ENCODE peak calls at places on chromosome 17, in six cellular contexts. A is iPS DF 19.7; U is naive thymus-derived CD8-positive, alpha-beta T cell; X is activated naive CD8-positive, alpha-beta T cell treated with anti-CD3 and anti-CD28 coated beads, Interleukin-2, amount 10 ng/mL, durations not matched to agents 7 days and 5 days; D is head of caudate nucleus; Y is IMR-90. K is an unnamed sample.

GRCh38 chr17:214881-215331 is 33.5 kb upstream of the DOC2B start:
- DNase-seq in Y (no peak), X (no peak), D (no peak), A (no peak), U (no peak), K (no peak)

GRCh38 chr17:15213381-15214087 is 51.6 kb downstream of the PMP22 start:
- DNase-seq in U (no peak), X (no peak), D (no peak), Y (peak; percentile 16), A (no peak), K (peak; percentile 25)

GRCh38 chr17:20116683-20117309 is 107.6 kb downstream of the SPECC1 start:
- DNase-seq in Y (peak; percentile 41), U (peak; percentile 71), X (peak; percentile 36), A (no peak), D (peak; percentile 39), K (peak; percentile 61)

GRCh38 chr17:65896889-65897288 is 295.0 kb downstream of the CEP112 start:
- DNase-seq in D (no peak), A (no peak), X (no peak), U (no peak), Y (no peak), K (no peak)

GRCh38 chr17:74012465-74012864 is 191.0 kb upstream of the RPL38 start:
- DNase-seq in A (no peak), D (no peak), X (no peak), Y (no peak), U (peak; percentile 63), K (no peak)

GRCh38 chr17:78422872-78423588 is 44.6 kb downstream of the PGS1 start:
- DNase-seq in X (no peak), A (no peak), Y (no peak), D (no peak), U (no peak), K (no peak)

GRCh38 chr17:70608957-70609356 is 439.6 kb downstream of the KCNJ2 start:
- DNase-seq in Y (no peak), U (no peak), X (no peak), A (no peak), D (no peak), K (no peak)

GRCh38 chr17:19833914-19834313 is 33.8 kb downstream of the ULK2 start:
- DNase-seq in X (no peak), A (no peak), U (no peak), D (no peak), Y (peak; percentile 3), K (no peak)

GRCh38 chr17:62998665-62999393 is 32.8 kb downstream of the TANC2 start:
- DNase-seq in X (no peak), U (no peak), D (no peak), A (no peak), Y (no peak), K (no peak)

GRCh38 chr17:77266891-77267341 is 126.1 kb downstream of the SEC14L1 start:
- DNase-seq in A (no peak), D (no peak), U (no peak), X (no peak), Y (peak; percentile 23), K (no peak)

GRCh38 chr17:7703584-7704574 is 1.1 kb upstream of the EFNB3 start:
- DNase-seq in U (peak; percentile 25), X (no peak), Y (no peak), A (no peak), D (no peak), K (peak; percentile 49)

GRCh38 chr17:73317554-73318426 is 6.0 kb upstream of the CDC42EP4 start:
- DNase-seq in D (no peak), U (no peak), A (no peak), X (no peak), Y (no peak), K (no peak)

GRCh38 chr17:78517421-78517820 is 59.8 kb downstream of the DNAH17 start:
- DNase-seq in Y (no peak), U (no peak), D (no peak), X (no peak), A (no peak), K (peak; percentile 62)

GRCh38 chr17:53336281-53336680 is 486.4 kb upstream of the KIF2B start:
- DNase-seq in U (no peak), Y (no peak), A (no peak), D (no peak), X (no peak), K (no peak)

GRCh38 chr17:43732961-43733360 is 25.6 kb downstream of the SOST start:
- DNase-seq in A (peak; percentile 69), Y (peak; percentile 87), U (no peak), D (no peak), X (no peak), K (peak; percentile 89)

GRCh38 chr17:46764335-46764708 is 54.2 kb downstream of the WNT3 start:
- DNase-seq in U (no peak), X (no peak), Y (no peak), A (no peak), D (no peak), K (no peak)

GRCh38 chr17:40062347-40063033 is at the start of gene THRA:
- DNase-seq in A (no peak), U (peak; percentile 75), D (peak; percentile 77), Y (peak; percentile 23), X (peak; percentile 83), K (peak; percentile 50)

GRCh38 chr17:61139219-61139618 is 260.4 kb upstream of the TBX2 start:
- DNase-seq in Y (peak; percentile 88), D (no peak), X (peak; percentile 41), A (no peak), U (peak; percentile 86), K (peak; percentile 66)

GRCh38 chr17:61846976-61847375 is 16.4 kb downstream of the BRIP1 start:
- DNase-seq in D (no peak), X (no peak), U (no peak), Y (no peak), A (no peak), K (no peak)

GRCh38 chr17:27549251-27549919 is 81.6 kb upstream of the LGALS9 start:
- DNase-seq in X (no peak), U (no peak), D (peak; percentile 62), A (no peak), Y (no peak), K (peak; percentile 43)

GRCh38 chr17:61135782-61136181 is 263.9 kb upstream of the TBX2 start:
- DNase-seq in U (no peak), Y (no peak), X (no peak), D (peak; percentile 26), A (no peak), K (no peak)